ENCODE peak calls at places on chromosome 4, in nine cellular contexts. I is tibial artery; H is endothelial cell of umbilical vein; L is Karpas-422; U is kidney epithelial cell; T is SJSA1; C is neural progenitor cell; A is CD8-positive, alpha-beta T cell; D is mammary epithelial cell. Q is an unnamed sample.

GRCh38 chr4:85489273-85489672 is 14.3 kb downstream of the ARHGAP24 start:
- DNase-seq in U (no peak), I (no peak), H (no peak), C (peak; percentile 16), L (peak; percentile 54), A (no peak), T (peak; percentile 32), D (no peak), Q (no peak)

GRCh38 chr4:169649545-169650226 is 29.3 kb downstream of the CLCN3 start:
- DNase-seq in C (no peak), I (no peak), L (no peak), A (no peak), D (no peak), H (no peak), U (no peak), T (no peak), Q (no peak)

GRCh38 chr4:139934786-139935330 is 219.1 kb downstream of the MAML3 start:
- DNase-seq in D (peak; percentile 19), U (no peak), C (no peak), L (no peak), A (no peak), I (no peak), T (no peak), H (no peak), Q (no peak)

GRCh38 chr4:57501715-57502114 is 391.5 kb upstream of the IGFBP7 start:
- DNase-seq in H (no peak), I (no peak), U (peak; percentile 78), C (no peak), A (no peak), L (no peak), D (peak; percentile 47), T (no peak), Q (no peak)

GRCh38 chr4:71126719-71127118 is 133.3 kb downstream of the DCK start:
- DNase-seq in A (no peak), I (no peak), C (no peak), U (peak; percentile 86), H (no peak), D (peak; percentile 90), T (peak; percentile 3), L (no peak), Q (no peak)

GRCh38 chr4:39354178-39354503 is 12.0 kb downstream of the RFC1 start:
- DNase-seq in U (no peak), D (no peak), H (no peak), C (no peak), L (no peak), A (no peak), T (no peak), I (no peak), Q (no peak)

GRCh38 chr4:141668200-141668599 is 31.8 kb downstream of the IL15 start:
- DNase-seq in C (no peak), L (no peak), I (no peak), H (no peak), A (no peak), T (no peak), D (no peak), U (no peak), Q (no peak)

GRCh38 chr4:75429208-75429607 is 85.0 kb downstream of the RCHY1 start:
- DNase-seq in C (no peak), D (no peak), A (no peak), I (no peak), L (peak; percentile 83), T (no peak), U (no peak), H (no peak), Q (no peak)

GRCh38 chr4:6109842-6110560 is 90.3 kb downstream of the JAKMIP1 start:
- DNase-seq in T (no peak), L (no peak), U (no peak), A (no peak), D (peak; percentile 24), C (peak; percentile 60), I (no peak), H (no peak), Q (no peak)

GRCh38 chr4:165016971-165017370 is 14.8 kb upstream of the TRIM60 start:
- DNase-seq in L (no peak), H (no peak), U (no peak), A (no peak), T (peak; percentile 7), C (peak; percentile 14), D (no peak), I (no peak), Q (peak; percentile 2)

GRCh38 chr4:25069014-25069413 is 38.3 kb upstream of the LGI2 start:
- DNase-seq in A (no peak), T (no peak), C (no peak), U (no peak), H (no peak), L (no peak), D (no peak), I (no peak), Q (no peak)

GRCh38 chr4:139767168-139767567 is 101.5 kb downstream of the MGST2 start:
- DNase-seq in C (no peak), T (no peak), H (no peak), D (no peak), I (no peak), A (no peak), L (peak; percentile 62), U (peak; percentile 87), Q (no peak)

GRCh38 chr4:4860803-4861591 is 1.5 kb downstream of the MSX1 start:
- DNase-seq in A (no peak), C (peak; percentile 76), U (no peak), T (peak; percentile 24), D (no peak), L (no peak), H (peak; percentile 51), I (no peak), Q (no peak)

GRCh38 chr4:123064390-123064789 is 142.0 kb upstream of the NUDT6 start:
- DNase-seq in A (no peak), L (no peak), T (no peak), D (peak; percentile 97), H (no peak), C (no peak), I (no peak), U (peak; percentile 59), Q (no peak)

GRCh38 chr4:81052119-81053068 is 21.9 kb downstream of the BMP3 start:
- DNase-seq in A (peak; percentile 48), T (peak; percentile 44), U (no peak), L (peak; percentile 54), I (no peak), H (peak; percentile 52), D (peak; percentile 26), C (peak; percentile 82), Q (peak; percentile 68)

GRCh38 chr4:22486276-22486675 is 29.6 kb downstream of the ADGRA3 start:
- DNase-seq in A (no peak), D (no peak), T (no peak), C (no peak), L (no peak), I (no peak), H (no peak), U (no peak), Q (no peak)

GRCh38 chr4:22480928-22481327 is 34.9 kb downstream of the ADGRA3 start:
- DNase-seq in H (no peak), A (no peak), U (no peak), L (no peak), T (no peak), C (no peak), I (no peak), D (no peak), Q (no peak)

GRCh38 chr4:22482250-22483127 is 33.4 kb downstream of the ADGRA3 start:
- DNase-seq in U (no peak), C (no peak), D (no peak), L (no peak), A (no peak), H (no peak), I (no peak), T (no peak), Q (no peak)

GRCh38 chr4:22485751-22486150 is 30.1 kb downstream of the ADGRA3 start:
- DNase-seq in U (no peak), D (peak; percentile 46), H (no peak), A (no peak), L (no peak), C (no peak), T (no peak), I (no peak), Q (no peak)

GRCh38 chr4:22483551-22483981 is 32.3 kb downstream of the ADGRA3 start:
- DNase-seq in H (no peak), U (no peak), C (no peak), L (no peak), D (peak; percentile 82), A (no peak), I (no peak), T (no peak), Q (no peak)
- H3K4me3 ChIP-seq in H (no peak overlapping the region), U (no peak overlapping the region), C (no peak overlapping the region), L (no peak overlapping the region), D (no peak overlapping the region), A (no peak overlapping the region), I (no peak overlapping the region), T (no peak overlapping the region), Q (no peak overlapping the region)

DNA sequence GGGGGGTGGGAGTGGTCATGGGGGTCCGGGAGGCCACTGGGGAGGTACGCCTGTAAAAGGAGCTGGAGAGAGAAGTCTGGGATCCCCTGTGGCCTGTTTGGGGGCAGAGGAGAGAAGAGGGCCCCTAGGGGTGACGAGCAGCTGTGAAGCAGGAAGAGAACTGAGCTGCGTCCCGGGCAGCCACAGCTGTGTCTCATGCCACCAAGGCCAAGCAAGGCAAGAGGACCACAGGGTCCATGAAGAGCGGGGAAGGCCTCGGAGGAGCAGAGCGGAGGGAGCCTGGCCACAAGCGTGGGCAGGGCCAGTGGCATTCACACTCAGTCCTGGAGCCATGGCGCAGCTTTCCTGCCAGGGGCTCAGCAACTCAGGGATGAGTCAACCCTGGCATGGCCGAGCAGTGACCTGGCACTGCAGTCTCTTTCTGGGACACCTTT is 13.6 kb upstream of the NAT8L start:
- DNase-seq in H (no peak), A (no peak), C (no peak), I (no peak), D (peak; percentile 26), T (no peak), L (peak; percentile 51), U (no peak), Q (no peak)
- H3K27me3 ChIP-seq in H (peaks cover 5% of the 10 kb centered on the region), A (peaks cover 5% of the 10 kb centered on the region), C (peaks cover 29% of the 10 kb centered on the region), I (peaks cover 76% of the 10 kb centered on the region), D (no peaks in the 10 kb centered on the region), T (peaks cover 10% of the 10 kb centered on the region), L (no peaks in the 10 kb centered on the region), U (peaks cover 21% of the 10 kb centered on the region), Q (peaks cover 24% of the 10 kb centered on the region)

GRCh38 chr4:21307709-21308108 is 607.5 kb downstream of the PACRGL start:
- DNase-seq in L (no peak), U (no peak), C (no peak), H (no peak), A (no peak), I (no peak), D (no peak), T (no peak), Q (no peak)

DNA sequence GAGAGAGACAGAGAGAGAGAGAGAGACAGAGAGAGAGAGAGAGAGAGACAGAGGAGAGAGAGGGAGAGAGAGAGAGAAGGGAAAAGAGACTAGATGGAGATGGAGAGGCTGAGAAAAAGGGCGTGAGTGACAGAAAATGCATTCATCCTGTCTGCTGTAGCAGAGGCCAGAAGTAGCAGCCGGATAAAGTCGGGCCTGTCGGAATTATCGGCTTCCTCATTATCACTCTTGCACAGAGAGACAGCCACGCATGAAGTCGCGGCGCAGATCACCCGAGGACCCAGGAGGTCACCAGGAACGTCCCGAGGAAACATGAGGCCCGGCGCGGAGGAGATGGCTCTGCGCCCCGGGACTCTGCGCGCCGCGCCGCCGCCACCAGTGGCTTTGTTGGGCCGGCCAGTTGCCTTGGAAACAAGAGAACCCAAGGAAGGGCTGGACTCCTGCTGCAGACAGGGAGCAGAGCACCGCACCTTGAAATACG is 603.8 kb downstream of the PACRGL start:
- DNase-seq in I (no peak), A (no peak), T (no peak), C (peak; percentile 77), L (no peak), U (no peak), H (no peak), D (no peak), Q (peak; percentile 38)
- H3K4me3 ChIP-seq in I (no peak overlapping the region), A (no peak overlapping the region), T (no peak overlapping the region), C (peak overlapping the region; percentile 62), L (no peak overlapping the region), U (peak overlapping the region; percentile 35), H (no peak overlapping the region), D (no peak overlapping the region), Q (peak overlapping the region; percentile 60)

GRCh38 chr4:119244344-119244743 is 31.8 kb downstream of the USP53 start:
- DNase-seq in H (peak; percentile 10), D (no peak), C (no peak), L (no peak), T (no peak), I (no peak), A (no peak), U (no peak), Q (no peak)
- H3K27me3 ChIP-seq in H (no peaks in the 10 kb centered on the region), D (no peaks in the 10 kb centered on the region), C (no peaks in the 10 kb centered on the region), L (no peaks in the 10 kb centered on the region), T (no peaks in the 10 kb centered on the region), I (no peaks in the 10 kb centered on the region), A (no peaks in the 10 kb centered on the region), U (no peaks in the 10 kb centered on the region), Q (no peaks in the 10 kb centered on the region)

Q was measured in NT2/D1.